ENCODE peak calls at places on chromosomes 11 and 22, in ten cellular contexts. S is aorta; G is lower lobe of right lung; V is activated naive CD8-positive, alpha-beta T cell treated with anti-CD3 and anti-CD28 coated beads, Interleukin-2, amount 10 ng/mL, durations not matched to agents 7 days and 5 days; A is A549; Q is Right ventricle myocardium superior; K is stimulated activated naive B cell treated with anti-CD40 and anti-IgM and Interleukin-4, amounts not matched to agents 10 μg/mL and 1 μg/mL and 100 μg/mL, for 72 hours; J is HEK293T; U is kidney; Y is anterior cingulate cortex. M is an unnamed sample.
A peak's percentile ranks its signal among the peaks of the same experiment; 100 is the strongest.

GRCh38 chr11:133507185-133507584 is 25.1 kb downstream of the OPCML start:
- DNase-seq in S (no peak), G (no peak), V (no peak), A (no peak), Q (no peak), K (no peak), J (no peak), U (no peak), Y (no peak), M (no peak)

GRCh38 chr11:298406-299065 is 790 bp downstream of the IFITM5 start:
- DNase-seq in S (peak; percentile 42), G (peak; percentile 49), V (peak; percentile 53), A (no peak), Q (peak; percentile 41), K (no peak), J (no peak), U (peak; percentile 67), Y (no peak), M (no peak)

GRCh38 chr11:47551086-47551485 is 1.8 kb downstream of the CELF1 start:
- DNase-seq in S (no peak), G (no peak), V (no peak), A (peak; percentile 45), Q (no peak), K (no peak), J (peak; percentile 32), U (no peak), Y (no peak), M (peak; percentile 36)

GRCh38 chr22:50267591-50268390 is 2.4 kb downstream of the MAPK11 start:
- DNase-seq in S (no peak), G (peak; percentile 76), V (peak; percentile 70), A (no peak), Q (peak; percentile 75), K (no peak), J (no peak), U (no peak), Y (no peak), M (peak; percentile 81)

GRCh38 chr11:31437742-31438435 is 68.2 kb downstream of the DNAJC24 start:
- DNase-seq in S (no peak), G (no peak), V (no peak), A (no peak), Q (no peak), K (no peak), J (no peak), U (no peak), Y (no peak), M (no peak)

GRCh38 chr11:21385669-21386068 is 716.3 kb downstream of the NELL1 start:
- DNase-seq in S (no peak), G (no peak), V (no peak), A (no peak), Q (no peak), K (no peak), J (no peak), U (no peak), Y (no peak), M (no peak)

GRCh38 chr11:124405611-124406010 is 6.8 kb upstream of the OR8B3 start:
- DNase-seq in S (no peak), G (no peak), V (no peak), A (no peak), Q (no peak), K (no peak), J (no peak), U (no peak), Y (no peak), M (no peak)

GRCh38 chr11:657691-658126 is 20.6 kb downstream of the DRD4 start:
- DNase-seq in S (no peak), G (no peak), V (no peak), A (no peak), Q (no peak), K (no peak), J (no peak), U (no peak), Y (no peak), M (peak; percentile 33)

GRCh38 chr11:23632293-23632692 is 772.0 kb upstream of the CCDC179 start:
- DNase-seq in S (no peak), G (no peak), V (no peak), A (no peak), Q (no peak), K (no peak), J (no peak), U (no peak), Y (no peak), M (no peak)

GRCh38 chr11:12235549-12235944 is 125.2 kb downstream of the MICAL2 start:
- DNase-seq in S (peak; percentile 29), G (no peak), V (no peak), A (no peak), Q (no peak), K (no peak), J (no peak), U (no peak), Y (no peak), M (peak; percentile 46)

GRCh38 chr11:34346551-34346950 is 11.3 kb downstream of the ABTB2 start:
- DNase-seq in S (peak; percentile 75), G (no peak), V (no peak), A (peak; percentile 71), Q (no peak), K (no peak), J (no peak), U (no peak), Y (no peak), M (no peak)

GRCh38 chr22:44658371-44658953 is 43.5 kb upstream of the PRR5 start:
- DNase-seq in S (no peak), G (peak; percentile 45), V (no peak), A (no peak), Q (peak; percentile 72), K (no peak), J (no peak), U (peak; percentile 74), Y (peak; percentile 64), M (peak; percentile 68)

GRCh38 chr11:62402226-62402625 is 16.6 kb upstream of the SCGB1A1 start:
- DNase-seq in S (peak; percentile 89), G (peak; percentile 71), V (peak; percentile 72), A (no peak), Q (peak; percentile 84), K (no peak), J (no peak), U (no peak), Y (no peak), M (no peak)

GRCh38 chr22:44894782-44895181 is 115.0 kb downstream of the PHF21B start:
- DNase-seq in S (no peak), G (no peak), V (no peak), A (no peak), Q (no peak), K (no peak), J (no peak), U (peak; percentile 27), Y (no peak), M (no peak)

GRCh38 chr11:1896895-1897294 is 5.2 kb upstream of the PRR33 start:
- DNase-seq in S (no peak), G (no peak), V (no peak), A (no peak), Q (no peak), K (no peak), J (no peak), U (no peak), Y (no peak), M (no peak)

GRCh38 chr11:82811369-82811768 is 77.7 kb upstream of the FAM181B start:
- DNase-seq in S (no peak), G (no peak), V (no peak), A (no peak), Q (no peak), K (no peak), J (no peak), U (no peak), Y (no peak), M (no peak)

GRCh38 chr11:125933030-125933813 is 12.6 kb upstream of the VSIG10L2 start:
- DNase-seq in S (no peak), G (no peak), V (peak; percentile 42), A (no peak), Q (no peak), K (no peak), J (no peak), U (no peak), Y (no peak), M (no peak)

GRCh38 chr11:45089251-45089650 is 57.2 kb upstream of the PRDM11 start:
- DNase-seq in S (peak; percentile 91), G (no peak), V (no peak), A (no peak), Q (peak; percentile 91), K (no peak), J (no peak), U (peak; percentile 91), Y (no peak), M (no peak)

GRCh38 chr11:12321217-12321937 is 56.0 kb upstream of the PARVA start:
- DNase-seq in S (no peak), G (no peak), V (no peak), A (no peak), Q (no peak), K (no peak), J (no peak), U (no peak), Y (no peak), M (no peak)

GRCh38 chr11:66335531-66336233 is 552 bp downstream of the RIN1 start:
- DNase-seq in S (peak; percentile 69), G (peak; percentile 52), V (no peak), A (no peak), Q (no peak), K (no peak), J (no peak), U (peak; percentile 82), Y (no peak), M (peak; percentile 49)